ENCODE peak calls at places on chromosomes 12 and 14, in eight cellular contexts. G is CD8-positive, alpha-beta T cell; X is psoas muscle; B is kidney epithelial cell; D is upper lobe of left lung; Z is WERI-Rb-1; V is mammary epithelial cell; L is progenitor cell of endocrine pancreas. T is an unnamed sample.

GRCh38 chr12:131555866-131556265 is 155.0 kb upstream of the SFSWAP start:
- DNase-seq in B (no peak), X (no peak), Z (no peak), G (no peak), D (no peak), V (no peak), L (no peak), T (no peak)

GRCh38 chr14:56159066-56159465 is 40.9 kb downstream of the PELI2 start:
- DNase-seq in Z (no peak), X (no peak), V (peak), L (no peak), B (no peak), D (no peak), G (no peak), T (no peak)

GRCh38 chr12:110371408-110372055 is 32.0 kb downstream of the ANAPC7 start:
- DNase-seq in D (peak), B (no peak), G (no peak), L (no peak), X (no peak), V (peak), Z (no peak), T (no peak)

GRCh38 chr12:131365821-131366260 is 345.0 kb upstream of the SFSWAP start:
- DNase-seq in B (no peak), L (no peak), Z (no peak), D (no peak), X (no peak), G (no peak), V (no peak), T (no peak)

GRCh38 chr12:122403831-122404230 is 18.6 kb downstream of the CLIP1 start:
- DNase-seq in X (no peak), B (no peak), Z (no peak), G (no peak), V (no peak), L (no peak), D (no peak), T (no peak)

GRCh38 chr12:108080363-108080762 is 48.7 kb upstream of the WSCD2 start:
- DNase-seq in Z (no peak), L (no peak), D (no peak), X (no peak), V (no peak), B (no peak), G (no peak), T (no peak)

GRCh38 chr12:120468271-120468845 is 1.2 kb downstream of the SRSF9 start:
- DNase-seq in X (peak), Z (peak), V (peak), G (no peak), B (no peak), D (no peak), L (peak), T (no peak)

GRCh38 chr14:102518063-102518648 is 8.6 kb upstream of the ANKRD9 start:
- DNase-seq in Z (no peak), B (no peak), D (no peak), X (no peak), V (no peak), L (no peak), G (no peak), T (no peak)

GRCh38 chr12:77685112-77685511 is 145.6 kb upstream of the NAV3 start:
- DNase-seq in X (peak), D (no peak), Z (peak), G (no peak), B (peak), L (peak), V (peak), T (no peak)

GRCh38 chr14:104145826-104146642 is 7.6 kb downstream of the KIF26A start:
- DNase-seq in Z (peak), X (no peak), G (no peak), V (no peak), B (no peak), L (no peak), D (no peak), T (peak)

GRCh38 chr14:58740584-58740983 is 102.8 kb downstream of the DACT1 start:
- DNase-seq in D (no peak), V (no peak), Z (no peak), G (no peak), X (no peak), L (no peak), B (no peak), T (no peak)

GRCh38 chr12:55970775-55971174 is 3.1 kb upstream of the RAB5B start:
- DNase-seq in B (no peak), V (no peak), D (no peak), X (no peak), L (no peak), Z (no peak), G (no peak), T (no peak)

DNA sequence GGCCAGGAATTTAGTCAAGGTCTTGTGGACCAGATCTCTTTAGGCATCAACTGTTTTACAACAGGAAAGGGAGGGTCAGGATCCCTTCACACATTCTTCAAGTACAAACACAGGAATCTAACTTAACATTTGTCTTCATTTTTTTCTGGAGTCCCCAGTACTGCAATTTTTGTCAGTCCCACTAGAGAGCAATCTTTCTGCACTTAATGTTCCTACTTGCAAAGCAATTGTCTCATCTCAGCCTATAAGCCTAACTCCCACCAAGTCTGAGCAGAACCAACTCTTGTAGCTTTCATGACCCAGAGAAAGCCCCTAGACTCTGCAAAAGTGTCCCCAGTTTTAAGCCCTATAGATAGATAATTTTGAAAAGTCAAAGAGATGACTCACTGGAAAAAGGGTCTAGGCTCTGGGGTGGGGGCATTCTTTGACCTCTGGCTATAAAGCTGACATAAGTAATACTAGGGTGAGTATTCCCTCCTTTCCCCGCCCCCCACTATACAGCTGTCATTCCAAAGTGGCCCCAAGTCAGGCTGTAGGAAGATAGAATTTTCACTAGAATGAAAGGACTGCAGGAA is 1.9 kb upstream of the ZBTB39 start:
- DNase-seq in D (no peak), G (no peak), B (no peak), Z (no peak), X (no peak), L (no peak), V (peak), T (no peak)
- TF ChIP-seq CTCF in D (peak), G (peak), B (peak), Z (peak), X (peak), L (peak), V (peak), T (peak)

GRCh38 chr14:100237735-100238418 is 1.1 kb upstream of the YY1 start:
- DNase-seq in Z (peak), X (peak), D (no peak), L (no peak), V (peak), G (peak), B (no peak), T (no peak)
- TF ChIP-seq CTCF in Z (no peak), X (no peak), D (no peak), L (no peak), V (no peak), G (no peak), B (no peak), T (no peak)

GRCh38 chr14:40870252-40870651 is 736.4 kb upstream of the LRFN5 start:
- DNase-seq in V (no peak), Z (no peak), X (no peak), B (no peak), G (no peak), L (no peak), D (no peak), T (no peak)
- TF ChIP-seq CTCF in V (no peak), Z (no peak), X (no peak), B (no peak), G (no peak), L (no peak), D (no peak), T (peak)

DNA sequence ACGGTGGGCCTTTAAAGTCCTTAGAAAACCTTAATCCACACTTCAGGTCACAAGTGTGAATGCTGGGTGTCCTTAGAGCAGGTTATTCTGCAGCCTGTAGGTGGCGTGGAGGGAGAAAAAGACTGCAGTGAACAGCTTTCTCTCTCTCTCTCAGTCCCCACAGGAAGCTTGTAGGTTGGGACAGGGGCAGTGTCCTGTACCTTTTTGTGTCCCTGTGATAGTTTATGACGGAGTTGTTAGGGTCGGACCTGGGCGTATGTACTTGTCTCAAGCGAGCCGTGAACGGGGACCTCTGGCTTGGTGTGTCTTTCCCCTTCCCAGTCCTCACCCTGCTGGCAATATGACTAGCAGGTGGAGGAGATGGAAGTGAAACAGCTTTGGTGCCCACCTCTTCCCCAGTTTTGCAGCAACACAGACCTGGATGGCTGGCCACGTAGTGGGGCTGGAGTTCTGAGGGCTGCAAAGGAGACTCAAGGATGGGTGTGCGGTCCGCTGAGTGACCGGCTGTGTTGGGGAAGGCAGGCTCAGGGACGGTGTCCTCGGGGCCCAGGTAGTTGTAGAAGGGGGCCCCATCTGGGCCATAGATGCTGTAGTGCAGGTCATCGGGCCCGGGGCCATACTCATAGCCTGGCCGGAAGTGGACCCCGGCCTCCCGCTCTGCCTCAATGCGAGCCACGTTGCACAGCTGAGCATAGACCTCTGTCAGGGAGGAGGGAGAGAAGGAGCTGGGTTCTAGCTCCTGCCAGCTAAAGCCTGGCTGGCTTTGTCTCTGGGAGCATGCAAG is 8.9 kb downstream of the ISCA2 start:
- DNase-seq in G (no peak), Z (peak), D (peak), V (peak), L (no peak), X (no peak), B (no peak), T (no peak)
- TF ChIP-seq CTCF in G (no peak), Z (peak), D (peak), V (peak), L (peak), X (peak), B (peak), T (peak)

GRCh38 chr12:65094722-65095121 is 26.4 kb downstream of the WIF1 start:
- DNase-seq in D (no peak), V (no peak), L (no peak), G (no peak), B (no peak), X (no peak), Z (no peak), T (no peak)

GRCh38 chr12:65099182-65099581 is 21.9 kb downstream of the WIF1 start:
- DNase-seq in L (no peak), B (no peak), V (no peak), D (no peak), Z (no peak), X (no peak), G (no peak), T (no peak)

GRCh38 chr12:65098364-65098763 is 22.7 kb downstream of the WIF1 start:
- DNase-seq in B (no peak), G (no peak), X (no peak), D (no peak), V (no peak), Z (no peak), L (no peak), T (no peak)

DNA sequence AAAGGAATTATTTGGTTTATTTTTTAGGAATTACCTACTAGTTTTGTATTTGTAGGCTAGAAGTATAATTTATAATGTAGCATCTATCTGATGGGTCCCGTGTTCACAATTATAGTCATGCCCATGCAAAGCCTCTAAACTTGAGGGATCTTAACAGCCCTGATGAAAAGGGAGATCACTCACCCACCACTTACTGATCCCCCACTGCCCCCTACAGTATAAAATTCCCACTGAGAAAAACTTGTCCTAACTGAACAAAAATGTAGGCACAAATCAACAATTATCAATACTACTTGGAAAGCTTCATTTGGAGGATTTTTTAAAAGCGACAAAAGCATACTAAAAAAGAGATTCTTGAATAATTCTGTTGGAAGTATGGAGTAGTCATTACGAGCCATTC is 21.0 kb downstream of the WIF1 start:
- DNase-seq in V (no peak), Z (no peak), B (no peak), D (no peak), G (no peak), X (no peak), L (no peak), T (no peak)
- TF ChIP-seq CTCF in V (peak), Z (peak), B (peak), D (peak), G (no peak), X (no peak), L (peak), T (peak)